ENCODE peak calls at places on chromosomes 4 and X, in four cellular contexts. R is heart left ventricle, O is spleen, L is vagina. W is an unnamed sample.

GRCh38 chrX:107766470-107767140 is 9.0 kb downstream of the TSC22D3 start:
- DNase-seq in R (peak), O (no peak), L (no peak), W (no peak)

GRCh38 chr4:52659016-52659721 is at the start of gene USP46:
- DNase-seq in R (peak), O (peak), L (peak), W (peak)

GRCh38 chr4:26878729-26879415 is 18.2 kb downstream of the STIM2 start:
- DNase-seq in R (no peak), O (no peak), L (no peak), W (no peak)

GRCh38 chrX:53433651-53434639 is at the start of gene HSD17B10:
- DNase-seq in R (peak), O (peak), L (no peak), W (peak)

GRCh38 chrX:97563531-97564133 is 679.9 kb downstream of the RPA4 start:
- DNase-seq in R (peak), O (peak), L (no peak), W (no peak)

GRCh38 chr4:1090465-1091440 is 22.6 kb downstream of the RNF212 start:
- DNase-seq in R (no peak), O (peak), L (no peak), W (no peak)

GRCh38 chr4:125191252-125191651 is 123.5 kb upstream of the FAT4 start:
- DNase-seq in R (no peak), O (no peak), L (no peak), W (no peak)

GRCh38 chr4:139501117-139501516 is 47.2 kb downstream of the RAB33B start:
- DNase-seq in R (no peak), O (no peak), L (no peak), W (no peak)

GRCh38 chr4:169941141-169941540 is 85.1 kb downstream of the MFAP3L start:
- DNase-seq in R (no peak), O (no peak), L (no peak), W (no peak)

GRCh38 chr4:152106113-152106763 is 345.4 kb upstream of the GATB start:
- DNase-seq in R (peak), O (no peak), L (no peak), W (peak)

GRCh38 chr4:184647391-184648101 is 1.7 kb downstream of the CASP3 start:
- DNase-seq in R (no peak), O (no peak), L (no peak), W (no peak)

GRCh38 chr4:83177182-83177581 is 62.7 kb upstream of the PLAC8 start:
- DNase-seq in R (no peak), O (no peak), L (no peak), W (no peak)

GRCh38 chr4:104283303-104283702 is 211.4 kb downstream of the CXXC4 start:
- DNase-seq in R (no peak), O (no peak), L (no peak), W (no peak)

GRCh38 chrX:30301203-30301602 is 8.0 kb downstream of the NR0B1 start:
- DNase-seq in R (no peak), O (no peak), L (no peak), W (no peak)

GRCh38 chr4:144646523-144647094 is 653 bp downstream of the HHIP start:
- DNase-seq in R (no peak), O (no peak), L (no peak), W (no peak)

GRCh38 chr4:121789960-121790829 is 10.9 kb upstream of the EXOSC9 start:
- DNase-seq in R (no peak), O (no peak), L (no peak), W (no peak)

GRCh38 chr4:37928421-37928820 is 31.8 kb upstream of the PTTG2 start:
- DNase-seq in R (no peak), O (no peak), L (no peak), W (no peak)

GRCh38 chr4:133581971-133582619 is 433.0 kb downstream of the PCDH10 start:
- DNase-seq in R (no peak), O (no peak), L (no peak), W (no peak)

GRCh38 chr4:18250564-18250963 is 229.0 kb upstream of the LCORL start:
- DNase-seq in R (no peak), O (no peak), L (no peak), W (no peak)

GRCh38 chr4:148161601-148162000 is 280.6 kb downstream of the NR3C2 start:
- DNase-seq in R (no peak), O (no peak), L (no peak), W (no peak)
- H3K4me3 ChIP-seq in R (no peak), O (no peak), L (no peak), W (no peak)

GRCh38 chr4:183401473-183401872 is 43.0 kb upstream of the CDKN2AIP start:
- DNase-seq in R (no peak), O (no peak), L (no peak), W (no peak)
- H3K27ac ChIP-seq in R (no peak), O (no peak), L (no peak), W (no peak)

DNA sequence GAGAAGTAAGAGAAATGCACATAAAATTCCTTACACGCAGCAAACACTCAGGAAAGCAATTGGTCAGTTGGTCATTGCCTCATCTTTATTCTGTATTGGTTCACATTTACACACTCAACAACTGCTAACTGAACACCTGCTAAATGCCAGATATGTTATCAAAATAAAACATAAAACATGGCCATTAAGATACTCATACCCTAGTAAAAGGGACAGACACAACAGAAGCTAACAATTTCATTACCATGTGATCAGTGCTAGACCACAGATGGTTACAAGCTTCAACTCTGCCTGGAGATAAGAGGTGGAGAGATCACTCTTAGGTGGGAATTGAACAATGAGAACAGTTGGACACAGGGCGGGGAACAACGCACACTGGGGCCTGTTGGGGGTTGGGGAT is 26.2 kb downstream of the TEC start:
- DNase-seq in R (no peak), O (no peak), L (no peak), W (no peak)
- H3K4me3 ChIP-seq in R (no peak), O (no peak), L (no peak), W (no peak)

DNA sequence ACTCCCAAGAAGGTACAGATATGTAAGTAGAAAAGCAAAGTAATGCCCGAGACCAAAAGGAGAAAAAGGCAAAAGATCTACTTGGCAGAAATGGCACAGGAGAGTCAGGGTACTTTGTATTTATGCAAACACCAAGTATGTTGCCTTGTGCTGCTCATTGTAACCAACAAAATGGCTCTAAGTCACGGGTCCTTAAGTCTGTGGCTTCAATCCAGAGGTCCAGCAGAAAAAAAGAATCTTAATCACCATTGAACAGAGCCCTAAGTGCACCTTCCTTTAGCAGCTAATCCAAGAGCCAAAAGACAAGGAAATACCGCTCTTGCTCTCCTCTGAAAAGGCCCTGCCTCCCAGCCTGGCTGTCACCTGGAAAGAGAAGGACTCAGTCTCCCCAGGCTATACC is 324.9 kb upstream of the PPARGC1A start:
- DNase-seq in R (no peak), O (no peak), L (no peak), W (no peak)
- H3K27ac ChIP-seq in R (no peak), O (no peak), L (no peak), W (no peak)

DNA sequence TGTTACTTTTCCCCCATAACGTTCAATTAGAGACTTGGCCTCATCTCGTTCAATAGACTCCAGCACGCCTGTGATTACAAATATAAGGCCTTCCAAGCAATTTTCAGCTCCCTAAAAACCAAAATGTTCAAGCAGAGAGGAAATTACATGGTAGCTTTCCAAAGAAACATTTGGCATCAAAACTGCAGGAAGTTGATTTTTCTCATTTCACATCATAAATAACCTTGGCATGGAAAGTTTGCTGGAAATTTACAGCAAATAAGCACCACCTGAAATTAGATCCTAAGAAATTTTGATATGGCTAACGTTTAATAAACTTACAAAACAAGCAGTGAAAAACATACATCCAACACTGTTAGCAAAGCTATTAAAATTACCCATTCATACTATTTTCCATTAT is 53.3 kb downstream of the RFC1 start:
- DNase-seq in R (no peak), O (no peak), L (no peak), W (no peak)
- H3K4me3 ChIP-seq in R (no peak), O (no peak), L (no peak), W (no peak)

GRCh38 chr4:147737623-147738022 is 5.7 kb downstream of the ARHGAP10 start:
- DNase-seq in R (no peak), O (no peak), L (no peak), W (no peak)

GRCh38 chr4:147733614-147734344 is 1.9 kb downstream of the ARHGAP10 start:
- DNase-seq in R (peak), O (no peak), L (no peak), W (no peak)

GRCh38 chr4:147735413-147736301 is 3.8 kb downstream of the ARHGAP10 start:
- DNase-seq in R (no peak), O (no peak), L (no peak), W (no peak)

GRCh38 chr4:147734496-147734895 is 2.6 kb downstream of the ARHGAP10 start:
- DNase-seq in R (no peak), O (no peak), L (no peak), W (no peak)

DNA sequence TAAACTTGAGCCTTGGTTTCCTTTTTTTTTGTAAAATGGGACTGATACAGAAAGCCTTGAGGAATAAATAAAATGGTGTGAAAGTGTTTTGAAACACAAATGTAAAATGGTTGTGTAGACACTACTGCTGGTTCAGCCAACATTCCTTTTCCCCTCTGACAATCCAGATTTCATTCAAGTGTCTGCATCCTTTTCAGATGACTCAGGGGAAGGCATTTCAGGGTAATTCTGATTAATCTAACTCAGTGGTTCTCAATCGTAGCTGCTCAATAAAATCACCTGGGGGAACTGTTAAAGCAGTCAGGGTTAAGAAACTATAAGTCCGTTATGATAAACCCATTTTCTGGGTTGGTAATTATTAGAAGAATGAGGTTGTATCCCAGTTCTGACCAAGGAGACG is 4.6 kb downstream of the ARHGAP10 start:
- DNase-seq in R (no peak), O (no peak), L (no peak), W (no peak)
- H3K27ac ChIP-seq in R (peak), O (no peak), L (no peak), W (peak)

GRCh38 chrX:2748815-2749188 is 3.0 kb upstream of the XG start:
- DNase-seq in R (no peak), O (no peak), L (no peak), W (no peak)

GRCh38 chrX:2748171-2748814 is 3.5 kb upstream of the XG start:
- DNase-seq in R (no peak), O (no peak), L (no peak), W (no peak)

GRCh38 chrX:2756534-2756933 is 4.7 kb downstream of the XG start:
- DNase-seq in R (no peak), O (no peak), L (no peak), W (no peak)

DNA sequence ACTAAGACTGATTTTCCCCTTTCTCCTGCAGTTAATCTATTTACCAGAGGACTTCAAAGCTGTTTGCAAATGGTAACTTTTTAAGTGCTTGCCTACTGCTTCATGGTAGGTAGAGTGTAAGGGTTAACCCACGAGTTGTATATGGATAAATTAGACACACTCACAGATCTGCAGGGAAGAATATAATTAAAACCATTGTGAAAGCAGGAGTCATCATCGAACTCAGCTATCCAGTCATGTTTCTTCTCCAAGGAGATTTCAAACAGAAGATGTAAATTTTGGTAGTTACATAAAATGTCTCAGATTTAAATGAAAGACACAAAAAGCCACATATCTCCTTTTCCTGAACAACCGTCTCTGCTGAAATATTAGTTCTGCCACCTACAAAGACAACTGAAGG is 549 bp upstream of the XG start:
- DNase-seq in R (no peak), O (no peak), L (no peak), W (no peak)
- H3K4me3 ChIP-seq in R (no peak), O (no peak), L (no peak), W (no peak)

GRCh38 chr4:7871356-7871755 is 68.3 kb downstream of the AFAP1 start:
- DNase-seq in R (no peak), O (no peak), L (no peak), W (peak)
- H3K27ac ChIP-seq in R (no peak), O (peak), L (peak), W (peak)

GRCh38 chr4:163564221-163564720 is 69.8 kb downstream of the TMA16 start:
- DNase-seq in R (no peak), O (no peak), L (no peak), W (no peak)

GRCh38 chr4:163568835-163569234 is 74.3 kb downstream of the TMA16 start:
- DNase-seq in R (no peak), O (no peak), L (no peak), W (no peak)

GRCh38 chr4:163562496-163562895 is 68.0 kb downstream of the TMA16 start:
- DNase-seq in R (no peak), O (no peak), L (no peak), W (no peak)

GRCh38 chr4:163566257-163566656 is 71.8 kb downstream of the TMA16 start:
- DNase-seq in R (no peak), O (no peak), L (no peak), W (no peak)

GRCh38 chr4:163565228-163566040 is 70.9 kb downstream of the TMA16 start:
- DNase-seq in R (no peak), O (no peak), L (no peak), W (no peak)
- H3K4me3 ChIP-seq in R (no peak), O (no peak), L (no peak), W (no peak)

GRCh38 chrX:42432552-42432951 is 345.4 kb downstream of the PPP1R2C start:
- DNase-seq in R (no peak), O (no peak), L (no peak), W (no peak)
- H3K27ac ChIP-seq in R (no peak), O (no peak), L (no peak), W (no peak)